ENCODE peak calls at places on chromosomes 4 and X, in nine cellular contexts. One of them, this sample, is unnamed.

GRCh38 chrX:130676861-130677260 is 226.1 kb downstream of the ENOX2 start:
- DNase-seq in T follicular helper cell: no peak
- DNase-seq in SHP77: no peak
- DNase-seq in activated CD8-positive, alpha-beta memory T cell treated with anti-CD3 and anti-CD28 coated beads for 48 hours: no peak
- DNase-seq in AG08396: no peak
- DNase-seq in stimulated activated CD4-positive, alpha-beta T cell treated with anti-CD3 and anti-CD28 coated beads, Interleukin-1b, Interleukin-23, amount 100 ng/mL, for 24 hours: no peak
- DNase-seq in stimulated activated CD8-positive, alpha-beta memory T cell treated with anti-CD3 and anti-CD28 coated beads, Interleukin-4, amount 100 ng/mL, for 24 hours: no peak
- DNase-seq in mucosa of descending colon: no peak
- DNase-seq in activated gamma-delta T cell: no peak
- DNase-seq in this sample: no peak

GRCh38 chr4:145420595-145421214 is 60.9 kb upstream of the SMAD1 start:
- DNase-seq in T follicular helper cell: no peak
- DNase-seq in SHP77: no peak
- DNase-seq in activated CD8-positive, alpha-beta memory T cell treated with anti-CD3 and anti-CD28 coated beads for 48 hours: no peak
- DNase-seq in AG08396: no peak
- DNase-seq in stimulated activated CD4-positive, alpha-beta T cell treated with anti-CD3 and anti-CD28 coated beads, Interleukin-1b, Interleukin-23, amount 100 ng/mL, for 24 hours: no peak
- DNase-seq in stimulated activated CD8-positive, alpha-beta memory T cell treated with anti-CD3 and anti-CD28 coated beads, Interleukin-4, amount 100 ng/mL, for 24 hours: no peak
- DNase-seq in mucosa of descending colon: no peak
- DNase-seq in activated gamma-delta T cell: no peak
- DNase-seq in this sample: no peak

GRCh38 chrX:12794654-12795053 is 3.4 kb downstream of the PRPS2 start:
- DNase-seq in T follicular helper cell: no peak
- DNase-seq in SHP77: no peak
- DNase-seq in activated CD8-positive, alpha-beta memory T cell treated with anti-CD3 and anti-CD28 coated beads for 48 hours: no peak
- DNase-seq in AG08396: no peak
- DNase-seq in stimulated activated CD4-positive, alpha-beta T cell treated with anti-CD3 and anti-CD28 coated beads, Interleukin-1b, Interleukin-23, amount 100 ng/mL, for 24 hours: no peak
- DNase-seq in stimulated activated CD8-positive, alpha-beta memory T cell treated with anti-CD3 and anti-CD28 coated beads, Interleukin-4, amount 100 ng/mL, for 24 hours: no peak
- DNase-seq in mucosa of descending colon: no peak
- DNase-seq in activated gamma-delta T cell: no peak
- DNase-seq in this sample: no peak

GRCh38 chrX:21509912-21510311 is 135.7 kb downstream of the CNKSR2 start:
- DNase-seq in T follicular helper cell: no peak
- DNase-seq in SHP77: no peak
- DNase-seq in activated CD8-positive, alpha-beta memory T cell treated with anti-CD3 and anti-CD28 coated beads for 48 hours: no peak
- DNase-seq in AG08396: no peak
- DNase-seq in stimulated activated CD4-positive, alpha-beta T cell treated with anti-CD3 and anti-CD28 coated beads, Interleukin-1b, Interleukin-23, amount 100 ng/mL, for 24 hours: no peak
- DNase-seq in stimulated activated CD8-positive, alpha-beta memory T cell treated with anti-CD3 and anti-CD28 coated beads, Interleukin-4, amount 100 ng/mL, for 24 hours: no peak
- DNase-seq in mucosa of descending colon: no peak
- DNase-seq in activated gamma-delta T cell: no peak
- DNase-seq in this sample: no peak

GRCh38 chrX:5113128-5113527 is 1115.5 kb downstream of the NLGN4X start:
- DNase-seq in T follicular helper cell: no peak
- DNase-seq in SHP77: no peak
- DNase-seq in activated CD8-positive, alpha-beta memory T cell treated with anti-CD3 and anti-CD28 coated beads for 48 hours: no peak
- DNase-seq in AG08396: no peak
- DNase-seq in stimulated activated CD4-positive, alpha-beta T cell treated with anti-CD3 and anti-CD28 coated beads, Interleukin-1b, Interleukin-23, amount 100 ng/mL, for 24 hours: no peak
- DNase-seq in stimulated activated CD8-positive, alpha-beta memory T cell treated with anti-CD3 and anti-CD28 coated beads, Interleukin-4, amount 100 ng/mL, for 24 hours: no peak
- DNase-seq in mucosa of descending colon: no peak
- DNase-seq in activated gamma-delta T cell: no peak
- DNase-seq in this sample: no peak

GRCh38 chr4:148288448-148288847 is 153.8 kb downstream of the NR3C2 start:
- DNase-seq in T follicular helper cell: no peak
- DNase-seq in SHP77: no peak
- DNase-seq in activated CD8-positive, alpha-beta memory T cell treated with anti-CD3 and anti-CD28 coated beads for 48 hours: no peak
- DNase-seq in AG08396: no peak
- DNase-seq in stimulated activated CD4-positive, alpha-beta T cell treated with anti-CD3 and anti-CD28 coated beads, Interleukin-1b, Interleukin-23, amount 100 ng/mL, for 24 hours: no peak
- DNase-seq in stimulated activated CD8-positive, alpha-beta memory T cell treated with anti-CD3 and anti-CD28 coated beads, Interleukin-4, amount 100 ng/mL, for 24 hours: no peak
- DNase-seq in mucosa of descending colon: no peak
- DNase-seq in activated gamma-delta T cell: no peak
- DNase-seq in this sample: no peak

GRCh38 chr4:23232987-23233386 is 540.2 kb downstream of the GBA3 start:
- DNase-seq in T follicular helper cell: no peak
- DNase-seq in SHP77: no peak
- DNase-seq in activated CD8-positive, alpha-beta memory T cell treated with anti-CD3 and anti-CD28 coated beads for 48 hours: no peak
- DNase-seq in AG08396: no peak
- DNase-seq in stimulated activated CD4-positive, alpha-beta T cell treated with anti-CD3 and anti-CD28 coated beads, Interleukin-1b, Interleukin-23, amount 100 ng/mL, for 24 hours: no peak
- DNase-seq in stimulated activated CD8-positive, alpha-beta memory T cell treated with anti-CD3 and anti-CD28 coated beads, Interleukin-4, amount 100 ng/mL, for 24 hours: no peak
- DNase-seq in mucosa of descending colon: no peak
- DNase-seq in activated gamma-delta T cell: no peak
- DNase-seq in this sample: no peak

GRCh38 chr4:179353791-179354190 is 1911.6 kb upstream of the AGA start:
- DNase-seq in T follicular helper cell: no peak
- DNase-seq in SHP77: no peak
- DNase-seq in activated CD8-positive, alpha-beta memory T cell treated with anti-CD3 and anti-CD28 coated beads for 48 hours: no peak
- DNase-seq in AG08396: no peak
- DNase-seq in stimulated activated CD4-positive, alpha-beta T cell treated with anti-CD3 and anti-CD28 coated beads, Interleukin-1b, Interleukin-23, amount 100 ng/mL, for 24 hours: no peak
- DNase-seq in stimulated activated CD8-positive, alpha-beta memory T cell treated with anti-CD3 and anti-CD28 coated beads, Interleukin-4, amount 100 ng/mL, for 24 hours: no peak
- DNase-seq in mucosa of descending colon: no peak
- DNase-seq in activated gamma-delta T cell: no peak
- DNase-seq in this sample: no peak

GRCh38 chrX:18591834-18592233 is 80.1 kb downstream of the RS1 start:
- DNase-seq in T follicular helper cell: no peak
- DNase-seq in SHP77: no peak
- DNase-seq in activated CD8-positive, alpha-beta memory T cell treated with anti-CD3 and anti-CD28 coated beads for 48 hours: no peak
- DNase-seq in AG08396: no peak
- DNase-seq in stimulated activated CD4-positive, alpha-beta T cell treated with anti-CD3 and anti-CD28 coated beads, Interleukin-1b, Interleukin-23, amount 100 ng/mL, for 24 hours: no peak
- DNase-seq in stimulated activated CD8-positive, alpha-beta memory T cell treated with anti-CD3 and anti-CD28 coated beads, Interleukin-4, amount 100 ng/mL, for 24 hours: no peak
- DNase-seq in mucosa of descending colon: no peak
- DNase-seq in activated gamma-delta T cell: no peak
- DNase-seq in this sample: no peak

GRCh38 chr4:68773699-68774098 is 42.1 kb upstream of the UGT2B10 start:
- DNase-seq in T follicular helper cell: no peak
- DNase-seq in SHP77: no peak
- DNase-seq in activated CD8-positive, alpha-beta memory T cell treated with anti-CD3 and anti-CD28 coated beads for 48 hours: no peak
- DNase-seq in AG08396: no peak
- DNase-seq in stimulated activated CD4-positive, alpha-beta T cell treated with anti-CD3 and anti-CD28 coated beads, Interleukin-1b, Interleukin-23, amount 100 ng/mL, for 24 hours: no peak
- DNase-seq in stimulated activated CD8-positive, alpha-beta memory T cell treated with anti-CD3 and anti-CD28 coated beads, Interleukin-4, amount 100 ng/mL, for 24 hours: no peak
- DNase-seq in mucosa of descending colon: no peak
- DNase-seq in activated gamma-delta T cell: no peak
- DNase-seq in this sample: no peak

GRCh38 chr4:106530816-106531215 is 162.2 kb upstream of the GIMD1 start:
- DNase-seq in T follicular helper cell: no peak
- DNase-seq in SHP77: no peak
- DNase-seq in activated CD8-positive, alpha-beta memory T cell treated with anti-CD3 and anti-CD28 coated beads for 48 hours: no peak
- DNase-seq in AG08396: no peak
- DNase-seq in stimulated activated CD4-positive, alpha-beta T cell treated with anti-CD3 and anti-CD28 coated beads, Interleukin-1b, Interleukin-23, amount 100 ng/mL, for 24 hours: no peak
- DNase-seq in stimulated activated CD8-positive, alpha-beta memory T cell treated with anti-CD3 and anti-CD28 coated beads, Interleukin-4, amount 100 ng/mL, for 24 hours: no peak
- DNase-seq in mucosa of descending colon: no peak
- DNase-seq in activated gamma-delta T cell: no peak
- DNase-seq in this sample: no peak

GRCh38 chr4:142567199-142567598 is 278.9 kb downstream of the INPP4B start:
- DNase-seq in T follicular helper cell: peak
- DNase-seq in SHP77: no peak
- DNase-seq in activated CD8-positive, alpha-beta memory T cell treated with anti-CD3 and anti-CD28 coated beads for 48 hours: no peak
- DNase-seq in AG08396: no peak
- DNase-seq in stimulated activated CD4-positive, alpha-beta T cell treated with anti-CD3 and anti-CD28 coated beads, Interleukin-1b, Interleukin-23, amount 100 ng/mL, for 24 hours: no peak
- DNase-seq in stimulated activated CD8-positive, alpha-beta memory T cell treated with anti-CD3 and anti-CD28 coated beads, Interleukin-4, amount 100 ng/mL, for 24 hours: peak
- DNase-seq in mucosa of descending colon: no peak
- DNase-seq in activated gamma-delta T cell: no peak
- DNase-seq in this sample: peak

GRCh38 chrX:97000682-97001393 is 117.1 kb downstream of the RPA4 start:
- DNase-seq in T follicular helper cell: no peak
- DNase-seq in SHP77: no peak
- DNase-seq in activated CD8-positive, alpha-beta memory T cell treated with anti-CD3 and anti-CD28 coated beads for 48 hours: no peak
- DNase-seq in AG08396: no peak
- DNase-seq in stimulated activated CD4-positive, alpha-beta T cell treated with anti-CD3 and anti-CD28 coated beads, Interleukin-1b, Interleukin-23, amount 100 ng/mL, for 24 hours: no peak
- DNase-seq in stimulated activated CD8-positive, alpha-beta memory T cell treated with anti-CD3 and anti-CD28 coated beads, Interleukin-4, amount 100 ng/mL, for 24 hours: no peak
- DNase-seq in mucosa of descending colon: no peak
- DNase-seq in activated gamma-delta T cell: no peak
- DNase-seq in this sample: no peak

GRCh38 chr4:119897260-119897659 is 169.4 kb downstream of the MAD2L1 start:
- DNase-seq in T follicular helper cell: no peak
- DNase-seq in SHP77: no peak
- DNase-seq in activated CD8-positive, alpha-beta memory T cell treated with anti-CD3 and anti-CD28 coated beads for 48 hours: no peak
- DNase-seq in AG08396: no peak
- DNase-seq in stimulated activated CD4-positive, alpha-beta T cell treated with anti-CD3 and anti-CD28 coated beads, Interleukin-1b, Interleukin-23, amount 100 ng/mL, for 24 hours: no peak
- DNase-seq in stimulated activated CD8-positive, alpha-beta memory T cell treated with anti-CD3 and anti-CD28 coated beads, Interleukin-4, amount 100 ng/mL, for 24 hours: no peak
- DNase-seq in mucosa of descending colon: no peak
- DNase-seq in activated gamma-delta T cell: no peak
- DNase-seq in this sample: no peak

GRCh38 chrX:38170556-38170955 is 50.1 kb downstream of the SRPX start:
- DNase-seq in T follicular helper cell: no peak
- DNase-seq in SHP77: no peak
- DNase-seq in activated CD8-positive, alpha-beta memory T cell treated with anti-CD3 and anti-CD28 coated beads for 48 hours: no peak
- DNase-seq in AG08396: no peak
- DNase-seq in stimulated activated CD4-positive, alpha-beta T cell treated with anti-CD3 and anti-CD28 coated beads, Interleukin-1b, Interleukin-23, amount 100 ng/mL, for 24 hours: no peak
- DNase-seq in stimulated activated CD8-positive, alpha-beta memory T cell treated with anti-CD3 and anti-CD28 coated beads, Interleukin-4, amount 100 ng/mL, for 24 hours: no peak
- DNase-seq in mucosa of descending colon: no peak
- DNase-seq in activated gamma-delta T cell: no peak
- DNase-seq in this sample: no peak

GRCh38 chr4:15427126-15427525 is 707 bp upstream of the C1QTNF7 start:
- DNase-seq in T follicular helper cell: no peak
- DNase-seq in SHP77: no peak
- DNase-seq in activated CD8-positive, alpha-beta memory T cell treated with anti-CD3 and anti-CD28 coated beads for 48 hours: no peak
- DNase-seq in AG08396: no peak
- DNase-seq in stimulated activated CD4-positive, alpha-beta T cell treated with anti-CD3 and anti-CD28 coated beads, Interleukin-1b, Interleukin-23, amount 100 ng/mL, for 24 hours: no peak
- DNase-seq in stimulated activated CD8-positive, alpha-beta memory T cell treated with anti-CD3 and anti-CD28 coated beads, Interleukin-4, amount 100 ng/mL, for 24 hours: no peak
- DNase-seq in mucosa of descending colon: no peak
- DNase-seq in activated gamma-delta T cell: no peak
- DNase-seq in this sample: no peak

GRCh38 chr4:41280010-41280409 is 23.3 kb downstream of the UCHL1 start:
- DNase-seq in T follicular helper cell: no peak
- DNase-seq in SHP77: no peak
- DNase-seq in activated CD8-positive, alpha-beta memory T cell treated with anti-CD3 and anti-CD28 coated beads for 48 hours: no peak
- DNase-seq in AG08396: no peak
- DNase-seq in stimulated activated CD4-positive, alpha-beta T cell treated with anti-CD3 and anti-CD28 coated beads, Interleukin-1b, Interleukin-23, amount 100 ng/mL, for 24 hours: no peak
- DNase-seq in stimulated activated CD8-positive, alpha-beta memory T cell treated with anti-CD3 and anti-CD28 coated beads, Interleukin-4, amount 100 ng/mL, for 24 hours: no peak
- DNase-seq in mucosa of descending colon: no peak
- DNase-seq in activated gamma-delta T cell: no peak
- DNase-seq in this sample: no peak

GRCh38 chr4:158769175-158769831 is 477 bp downstream of the FNIP2 start:
- DNase-seq in T follicular helper cell: peak
- DNase-seq in SHP77: no peak
- DNase-seq in activated CD8-positive, alpha-beta memory T cell treated with anti-CD3 and anti-CD28 coated beads for 48 hours: peak
- DNase-seq in AG08396: peak
- DNase-seq in stimulated activated CD4-positive, alpha-beta T cell treated with anti-CD3 and anti-CD28 coated beads, Interleukin-1b, Interleukin-23, amount 100 ng/mL, for 24 hours: no peak
- DNase-seq in stimulated activated CD8-positive, alpha-beta memory T cell treated with anti-CD3 and anti-CD28 coated beads, Interleukin-4, amount 100 ng/mL, for 24 hours: peak
- DNase-seq in mucosa of descending colon: peak
- DNase-seq in activated gamma-delta T cell: peak
- DNase-seq in this sample: peak

GRCh38 chr4:165207016-165207430 is 338 bp upstream of the KLHL2 start:
- DNase-seq in T follicular helper cell: no peak
- DNase-seq in SHP77: no peak
- DNase-seq in activated CD8-positive, alpha-beta memory T cell treated with anti-CD3 and anti-CD28 coated beads for 48 hours: no peak
- DNase-seq in AG08396: peak
- DNase-seq in stimulated activated CD4-positive, alpha-beta T cell treated with anti-CD3 and anti-CD28 coated beads, Interleukin-1b, Interleukin-23, amount 100 ng/mL, for 24 hours: no peak
- DNase-seq in stimulated activated CD8-positive, alpha-beta memory T cell treated with anti-CD3 and anti-CD28 coated beads, Interleukin-4, amount 100 ng/mL, for 24 hours: no peak
- DNase-seq in mucosa of descending colon: no peak
- DNase-seq in activated gamma-delta T cell: no peak
- DNase-seq in this sample: no peak

GRCh38 chrX:110219920-110220319 is 98.0 kb downstream of the AMMECR1 start:
- DNase-seq in T follicular helper cell: no peak
- DNase-seq in SHP77: no peak
- DNase-seq in activated CD8-positive, alpha-beta memory T cell treated with anti-CD3 and anti-CD28 coated beads for 48 hours: no peak
- DNase-seq in AG08396: no peak
- DNase-seq in stimulated activated CD4-positive, alpha-beta T cell treated with anti-CD3 and anti-CD28 coated beads, Interleukin-1b, Interleukin-23, amount 100 ng/mL, for 24 hours: no peak
- DNase-seq in stimulated activated CD8-positive, alpha-beta memory T cell treated with anti-CD3 and anti-CD28 coated beads, Interleukin-4, amount 100 ng/mL, for 24 hours: no peak
- DNase-seq in mucosa of descending colon: no peak
- DNase-seq in activated gamma-delta T cell: no peak
- DNase-seq in this sample: no peak

GRCh38 chrX:120559799-120560198 is 963 bp downstream of the CUL4B start:
- DNase-seq in T follicular helper cell: no peak
- DNase-seq in SHP77: no peak
- DNase-seq in activated CD8-positive, alpha-beta memory T cell treated with anti-CD3 and anti-CD28 coated beads for 48 hours: no peak
- DNase-seq in AG08396: no peak
- DNase-seq in stimulated activated CD4-positive, alpha-beta T cell treated with anti-CD3 and anti-CD28 coated beads, Interleukin-1b, Interleukin-23, amount 100 ng/mL, for 24 hours: no peak
- DNase-seq in stimulated activated CD8-positive, alpha-beta memory T cell treated with anti-CD3 and anti-CD28 coated beads, Interleukin-4, amount 100 ng/mL, for 24 hours: no peak
- DNase-seq in mucosa of descending colon: no peak
- DNase-seq in activated gamma-delta T cell: no peak
- DNase-seq in this sample: no peak

GRCh38 chr4:125266901-125267601 is 47.7 kb upstream of the FAT4 start:
- DNase-seq in T follicular helper cell: no peak
- DNase-seq in SHP77: no peak
- DNase-seq in activated CD8-positive, alpha-beta memory T cell treated with anti-CD3 and anti-CD28 coated beads for 48 hours: no peak
- DNase-seq in AG08396: peak
- DNase-seq in stimulated activated CD4-positive, alpha-beta T cell treated with anti-CD3 and anti-CD28 coated beads, Interleukin-1b, Interleukin-23, amount 100 ng/mL, for 24 hours: no peak
- DNase-seq in stimulated activated CD8-positive, alpha-beta memory T cell treated with anti-CD3 and anti-CD28 coated beads, Interleukin-4, amount 100 ng/mL, for 24 hours: no peak
- DNase-seq in mucosa of descending colon: no peak
- DNase-seq in activated gamma-delta T cell: no peak
- DNase-seq in this sample: no peak

GRCh38 chr4:74123065-74123728 is 24.2 kb upstream of the CXCL2 start:
- DNase-seq in T follicular helper cell: no peak
- DNase-seq in SHP77: no peak
- DNase-seq in activated CD8-positive, alpha-beta memory T cell treated with anti-CD3 and anti-CD28 coated beads for 48 hours: no peak
- DNase-seq in AG08396: no peak
- DNase-seq in stimulated activated CD4-positive, alpha-beta T cell treated with anti-CD3 and anti-CD28 coated beads, Interleukin-1b, Interleukin-23, amount 100 ng/mL, for 24 hours: no peak
- DNase-seq in stimulated activated CD8-positive, alpha-beta memory T cell treated with anti-CD3 and anti-CD28 coated beads, Interleukin-4, amount 100 ng/mL, for 24 hours: no peak
- DNase-seq in mucosa of descending colon: no peak
- DNase-seq in activated gamma-delta T cell: no peak
- DNase-seq in this sample: no peak

GRCh38 chrX:10884246-10884645 is 226.9 kb upstream of the HCCS start:
- DNase-seq in T follicular helper cell: no peak
- DNase-seq in SHP77: no peak
- DNase-seq in activated CD8-positive, alpha-beta memory T cell treated with anti-CD3 and anti-CD28 coated beads for 48 hours: no peak
- DNase-seq in AG08396: peak
- DNase-seq in stimulated activated CD4-positive, alpha-beta T cell treated with anti-CD3 and anti-CD28 coated beads, Interleukin-1b, Interleukin-23, amount 100 ng/mL, for 24 hours: no peak
- DNase-seq in stimulated activated CD8-positive, alpha-beta memory T cell treated with anti-CD3 and anti-CD28 coated beads, Interleukin-4, amount 100 ng/mL, for 24 hours: no peak
- DNase-seq in mucosa of descending colon: no peak
- DNase-seq in activated gamma-delta T cell: no peak
- DNase-seq in this sample: no peak

GRCh38 chrX:40003982-40004535 is 93.7 kb downstream of the BCOR start:
- DNase-seq in T follicular helper cell: no peak
- DNase-seq in SHP77: no peak
- DNase-seq in activated CD8-positive, alpha-beta memory T cell treated with anti-CD3 and anti-CD28 coated beads for 48 hours: no peak
- DNase-seq in AG08396: no peak
- DNase-seq in stimulated activated CD4-positive, alpha-beta T cell treated with anti-CD3 and anti-CD28 coated beads, Interleukin-1b, Interleukin-23, amount 100 ng/mL, for 24 hours: no peak
- DNase-seq in stimulated activated CD8-positive, alpha-beta memory T cell treated with anti-CD3 and anti-CD28 coated beads, Interleukin-4, amount 100 ng/mL, for 24 hours: no peak
- DNase-seq in mucosa of descending colon: no peak
- DNase-seq in activated gamma-delta T cell: no peak
- DNase-seq in this sample: no peak

GRCh38 chr4:152989554-152989970 is 53.4 kb downstream of the FHDC1 start:
- DNase-seq in T follicular helper cell: no peak
- DNase-seq in SHP77: no peak
- DNase-seq in activated CD8-positive, alpha-beta memory T cell treated with anti-CD3 and anti-CD28 coated beads for 48 hours: no peak
- DNase-seq in AG08396: no peak
- DNase-seq in stimulated activated CD4-positive, alpha-beta T cell treated with anti-CD3 and anti-CD28 coated beads, Interleukin-1b, Interleukin-23, amount 100 ng/mL, for 24 hours: no peak
- DNase-seq in stimulated activated CD8-positive, alpha-beta memory T cell treated with anti-CD3 and anti-CD28 coated beads, Interleukin-4, amount 100 ng/mL, for 24 hours: no peak
- DNase-seq in mucosa of descending colon: peak
- DNase-seq in activated gamma-delta T cell: no peak
- DNase-seq in this sample: no peak

GRCh38 chrX:47849776-47850175 is 13.1 kb downstream of the ZNF81 start:
- DNase-seq in T follicular helper cell: no peak
- DNase-seq in SHP77: no peak
- DNase-seq in activated CD8-positive, alpha-beta memory T cell treated with anti-CD3 and anti-CD28 coated beads for 48 hours: no peak
- DNase-seq in AG08396: no peak
- DNase-seq in stimulated activated CD4-positive, alpha-beta T cell treated with anti-CD3 and anti-CD28 coated beads, Interleukin-1b, Interleukin-23, amount 100 ng/mL, for 24 hours: no peak
- DNase-seq in stimulated activated CD8-positive, alpha-beta memory T cell treated with anti-CD3 and anti-CD28 coated beads, Interleukin-4, amount 100 ng/mL, for 24 hours: no peak
- DNase-seq in mucosa of descending colon: no peak
- DNase-seq in activated gamma-delta T cell: no peak
- DNase-seq in this sample: no peak

GRCh38 chr4:100022792-100023222 is 72.7 kb upstream of the H2AZ1 start:
- DNase-seq in T follicular helper cell: no peak
- DNase-seq in SHP77: no peak
- DNase-seq in activated CD8-positive, alpha-beta memory T cell treated with anti-CD3 and anti-CD28 coated beads for 48 hours: no peak
- DNase-seq in AG08396: no peak
- DNase-seq in stimulated activated CD4-positive, alpha-beta T cell treated with anti-CD3 and anti-CD28 coated beads, Interleukin-1b, Interleukin-23, amount 100 ng/mL, for 24 hours: no peak
- DNase-seq in stimulated activated CD8-positive, alpha-beta memory T cell treated with anti-CD3 and anti-CD28 coated beads, Interleukin-4, amount 100 ng/mL, for 24 hours: no peak
- DNase-seq in mucosa of descending colon: no peak
- DNase-seq in activated gamma-delta T cell: no peak
- DNase-seq in this sample: peak

GRCh38 chrX:142204522-142205433 is at the start of gene MAGEC2:
- DNase-seq in T follicular helper cell: no peak
- DNase-seq in SHP77: no peak
- DNase-seq in activated CD8-positive, alpha-beta memory T cell treated with anti-CD3 and anti-CD28 coated beads for 48 hours: no peak
- DNase-seq in AG08396: no peak
- DNase-seq in stimulated activated CD4-positive, alpha-beta T cell treated with anti-CD3 and anti-CD28 coated beads, Interleukin-1b, Interleukin-23, amount 100 ng/mL, for 24 hours: no peak
- DNase-seq in stimulated activated CD8-positive, alpha-beta memory T cell treated with anti-CD3 and anti-CD28 coated beads, Interleukin-4, amount 100 ng/mL, for 24 hours: no peak
- DNase-seq in mucosa of descending colon: no peak
- DNase-seq in activated gamma-delta T cell: no peak
- DNase-seq in this sample: no peak

GRCh38 chr4:3041192-3042142 is 32.9 kb downstream of the HTT-AS start:
- DNase-seq in T follicular helper cell: no peak
- DNase-seq in SHP77: no peak
- DNase-seq in activated CD8-positive, alpha-beta memory T cell treated with anti-CD3 and anti-CD28 coated beads for 48 hours: peak
- DNase-seq in AG08396: peak
- DNase-seq in stimulated activated CD4-positive, alpha-beta T cell treated with anti-CD3 and anti-CD28 coated beads, Interleukin-1b, Interleukin-23, amount 100 ng/mL, for 24 hours: no peak
- DNase-seq in stimulated activated CD8-positive, alpha-beta memory T cell treated with anti-CD3 and anti-CD28 coated beads, Interleukin-4, amount 100 ng/mL, for 24 hours: peak
- DNase-seq in mucosa of descending colon: peak
- DNase-seq in activated gamma-delta T cell: peak
- DNase-seq in this sample: peak

GRCh38 chr4:184636144-184636543 is 13.1 kb downstream of the CASP3 start:
- DNase-seq in T follicular helper cell: no peak
- DNase-seq in SHP77: no peak
- DNase-seq in activated CD8-positive, alpha-beta memory T cell treated with anti-CD3 and anti-CD28 coated beads for 48 hours: no peak
- DNase-seq in AG08396: no peak
- DNase-seq in stimulated activated CD4-positive, alpha-beta T cell treated with anti-CD3 and anti-CD28 coated beads, Interleukin-1b, Interleukin-23, amount 100 ng/mL, for 24 hours: no peak
- DNase-seq in stimulated activated CD8-positive, alpha-beta memory T cell treated with anti-CD3 and anti-CD28 coated beads, Interleukin-4, amount 100 ng/mL, for 24 hours: no peak
- DNase-seq in mucosa of descending colon: no peak
- DNase-seq in activated gamma-delta T cell: no peak
- DNase-seq in this sample: no peak

This sample was measured in H1.